ENCODE peak calls at places on chromosomes 3 and 15, in seven cellular contexts. R, I, G, S, M, O and D are unnamed samples. For H3K4me1, the result is how much of the 10 kb centered on the place peaks cover.

GRCh38 chr3:129985113-129985512 is 10.6 kb downstream of the TRH start:
- DNase-seq in S (no peak), M (no peak), I (no peak), G (no peak), R (no peak), O (peak), D (no peak)

GRCh38 chr15:101272584-101272983 is 4.7 kb downstream of the SELENOS start:
- DNase-seq in M (no peak), G (no peak), I (no peak), O (no peak), S (no peak), R (no peak), D (no peak)

GRCh38 chr3:167876603-167877325 is 141.2 kb downstream of the SERPINI1 start:
- DNase-seq in O (no peak), R (no peak), M (no peak), G (no peak), I (no peak), S (no peak), D (no peak)

GRCh38 chr15:33218071-33218491 is 23.6 kb upstream of the FMN1 start:
- DNase-seq in I (no peak), R (no peak), S (no peak), O (no peak), G (no peak), M (no peak), D (no peak)

GRCh38 chr15:35289029-35289617 is 204.0 kb upstream of the NANOGP8 start:
- DNase-seq in R (peak), G (no peak), S (no peak), O (no peak), I (peak), M (no peak), D (peak)

GRCh38 chr15:76840830-76841460 is 64.2 kb downstream of the SCAPER start:
- DNase-seq in I (peak), R (peak), G (no peak), S (no peak), O (no peak), M (no peak), D (no peak)

GRCh38 chr15:66189291-66189690 is 64.3 kb downstream of the MEGF11 start:
- DNase-seq in I (no peak), S (no peak), G (no peak), R (no peak), M (no peak), O (no peak), D (no peak)

GRCh38 chr3:184230603-184231528 is 1.5 kb downstream of the VWA5B2 start:
- DNase-seq in I (peak), R (peak), O (no peak), S (no peak), G (no peak), M (peak), D (no peak)

GRCh38 chr3:189724366-189724765 is 93.2 kb downstream of the TP63 start:
- DNase-seq in G (no peak), O (no peak), S (no peak), I (no peak), R (no peak), M (no peak), D (no peak)

GRCh38 chr3:156425651-156426050 is 129.3 kb downstream of the SSR3 start:
- DNase-seq in S (no peak), I (no peak), O (no peak), R (no peak), M (no peak), G (no peak), D (no peak)

GRCh38 chr15:33358303-33358702 is 47.5 kb downstream of the RYR3 start:
- DNase-seq in R (no peak), O (no peak), G (no peak), I (peak), S (no peak), M (no peak), D (no peak)

GRCh38 chr3:76267991-76268390 is 482.6 kb upstream of the ZNF717 start:
- DNase-seq in I (no peak), S (no peak), M (no peak), G (no peak), R (no peak), O (no peak), D (no peak)

GRCh38 chr15:37860896-37861295 is 73.5 kb upstream of the TMCO5A start:
- DNase-seq in R (no peak), O (no peak), G (peak), I (no peak), S (no peak), M (no peak), D (no peak)

GRCh38 chr3:9316881-9317341 is 45.9 kb upstream of the THUMPD3 start:
- DNase-seq in O (no peak), R (no peak), M (no peak), S (peak), G (no peak), I (peak), D (peak)

GRCh38 chr3:72549819-72550581 is 298.2 kb downstream of the SHQ1 start:
- DNase-seq in G (no peak), S (no peak), R (no peak), I (no peak), O (no peak), M (no peak), D (no peak)

GRCh38 chr3:81451140-81451539 is 310.3 kb downstream of the GBE1 start:
- DNase-seq in O (no peak), I (no peak), G (no peak), R (no peak), M (no peak), S (no peak), D (no peak)

GRCh38 chr3:194879991-194880939 is 194.6 kb downstream of the FAM43A start:
- DNase-seq in R (no peak), O (peak), M (peak), I (no peak), S (peak), G (no peak), D (peak)

GRCh38 chr3:195559723-195560409 is 16.7 kb upstream of the PPP1R2 start:
- DNase-seq in I (no peak), O (no peak), M (no peak), R (no peak), S (no peak), G (no peak), D (no peak)

GRCh38 chr15:95883064-95883463 is 447.4 kb upstream of the NR2F2 start:
- DNase-seq in R (no peak), S (no peak), I (no peak), O (no peak), G (no peak), M (no peak), D (no peak)

GRCh38 chr3:146705205-146705604 is 100.1 kb upstream of the PLSCR5 start:
- DNase-seq in G (no peak), O (no peak), I (no peak), M (no peak), S (no peak), R (no peak), D (no peak)

GRCh38 chr3:109943181-109943580 is 605.8 kb upstream of the DPPA4 start:
- DNase-seq in G (no peak), M (no peak), R (no peak), O (no peak), I (no peak), S (no peak), D (no peak)

GRCh38 chr3:109939817-109940216 is 602.5 kb upstream of the DPPA4 start:
- DNase-seq in O (no peak), G (no peak), M (no peak), S (no peak), I (no peak), R (no peak), D (no peak)

GRCh38 chr3:109944836-109945235 is 607.5 kb upstream of the DPPA4 start:
- DNase-seq in R (no peak), M (no peak), S (no peak), I (no peak), G (no peak), O (no peak), D (no peak)
- TF ChIP-seq CTCF in R (no peak), M (no peak), S (no peak), I (no peak), G (no peak), O (no peak), D (no peak)

DNA sequence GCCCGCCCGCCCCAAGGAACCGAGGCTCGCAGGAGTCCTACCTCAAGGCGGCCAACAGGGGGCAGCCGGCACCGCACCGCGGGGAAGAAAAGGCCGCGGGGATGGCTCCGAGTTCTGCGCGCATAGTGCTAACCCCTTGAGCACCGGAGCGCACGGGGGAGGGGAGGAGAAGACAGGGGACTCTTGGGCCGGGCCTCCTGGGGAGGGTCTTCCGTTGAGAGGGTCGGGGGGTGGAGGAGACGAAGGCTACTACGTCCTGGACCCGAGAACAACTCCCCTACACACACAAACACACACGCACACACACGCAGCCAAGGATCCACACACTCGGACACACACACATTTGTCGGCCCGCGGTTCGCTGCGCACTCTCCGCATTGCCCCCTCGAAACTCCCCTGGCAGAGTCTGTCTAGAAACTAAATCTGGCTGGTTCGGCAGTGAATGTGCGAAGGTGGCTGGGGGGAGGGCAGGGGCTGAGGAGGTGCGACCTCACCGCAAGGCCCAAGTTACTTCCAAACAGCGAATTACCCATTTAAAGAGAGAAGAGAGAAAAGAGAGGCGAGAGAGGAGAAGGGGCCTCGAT is 1.8 kb downstream of the WNT5A start:
- DNase-seq in R (peak), O (peak), I (peak), S (peak), M (peak), G (peak), D (peak)
- H3K4me3 ChIP-seq in R (peak), O (peak), I (peak), S (peak), M (peak), G (peak), D (peak)

GRCh38 chr15:89111352-89111751 is 23.1 kb downstream of the ABHD2 start:
- DNase-seq in S (no peak), G (no peak), M (no peak), O (no peak), I (no peak), R (peak), D (no peak)

GRCh38 chr15:89108865-89109660 is 20.8 kb downstream of the ABHD2 start:
- DNase-seq in M (no peak), O (no peak), S (no peak), G (no peak), R (no peak), I (no peak), D (no peak)

GRCh38 chr15:89107984-89108383 is 19.7 kb downstream of the ABHD2 start:
- DNase-seq in I (no peak), R (no peak), M (no peak), S (no peak), O (no peak), G (no peak), D (no peak)

GRCh38 chr15:89111961-89112340 is 23.7 kb downstream of the ABHD2 start:
- DNase-seq in I (no peak), S (no peak), M (no peak), R (no peak), G (no peak), O (no peak), D (no peak)

DNA sequence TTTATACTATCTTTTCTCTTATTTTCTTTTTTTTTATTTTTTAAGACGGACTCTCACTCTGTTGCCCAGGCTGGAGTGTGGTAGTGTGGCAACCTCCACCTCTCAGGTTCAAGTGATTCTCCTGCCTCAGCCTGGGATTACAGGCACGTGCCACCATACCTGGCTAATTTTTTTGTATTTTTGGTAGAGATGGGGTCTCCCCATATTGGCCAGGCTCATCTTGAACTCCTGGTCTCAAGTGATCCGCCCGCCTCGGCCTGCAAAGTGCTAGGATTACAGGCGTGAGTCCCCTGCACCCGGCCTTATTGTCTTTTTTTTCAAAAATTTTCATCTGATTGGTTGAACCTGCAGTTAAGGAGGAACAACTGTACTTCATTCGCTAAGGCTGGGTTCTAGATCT is 21.8 kb downstream of the ABHD2 start:
- DNase-seq in S (no peak), O (no peak), R (no peak), M (no peak), I (no peak), G (no peak), D (no peak)
- H3K4me1 ChIP-seq in S (half or more), O (half or more), R (half or more), M (half or more), I (under half), G (under half), D (under half)

GRCh38 chr3:176663376-176663775 is 533.9 kb downstream of the TBL1XR1 start:
- DNase-seq in G (no peak), R (no peak), O (no peak), I (peak), M (no peak), S (no peak), D (no peak)

GRCh38 chr3:176661432-176661964 is 535.8 kb downstream of the TBL1XR1 start:
- DNase-seq in G (no peak), M (no peak), I (no peak), O (no peak), S (no peak), R (no peak), D (no peak)

GRCh38 chr3:176663819-176664218 is 533.5 kb downstream of the TBL1XR1 start:
- DNase-seq in M (no peak), R (peak), O (no peak), G (no peak), S (no peak), I (peak), D (no peak)
- TF ChIP-seq CTCF in M (no peak), R (peak), O (peak), G (peak), S (peak), I (peak), D (peak)

DNA sequence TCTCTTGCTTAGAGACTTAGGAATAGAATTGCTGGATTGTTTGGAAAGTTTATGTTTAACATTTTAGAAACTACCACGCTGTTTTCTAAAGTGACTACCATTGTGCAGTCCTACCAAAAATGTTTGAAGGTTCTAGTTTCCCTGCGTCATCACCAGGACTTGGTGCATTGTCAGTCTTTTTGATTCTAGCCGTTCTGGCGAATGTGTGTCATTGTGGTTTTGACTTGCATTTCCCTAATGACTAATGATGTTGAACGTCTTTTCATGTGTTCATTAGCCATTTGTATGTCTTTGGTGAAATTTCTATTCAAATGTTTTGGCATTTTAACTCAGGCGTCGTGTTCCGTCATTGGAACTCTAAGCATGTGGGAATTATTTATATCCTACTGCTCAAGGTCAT is 58.0 kb downstream of the CHD2 start:
- DNase-seq in G (no peak), I (no peak), R (no peak), M (no peak), O (no peak), S (no peak), D (no peak)
- H3K4me3 ChIP-seq in G (no peak), I (no peak), R (no peak), M (no peak), O (no peak), S (no peak), D (no peak)